ENCODE peak calls at places on chromosomes 3 and 15, in four cellular contexts. H is mucosa of descending colon, N is choroid plexus epithelial cell, S is body of pancreas. B is an unnamed sample.
A peak's percentile ranks its signal among the peaks of the same experiment; 100 is the strongest.

GRCh38 chr3:43785551-43785950 is 94.8 kb downstream of the ABHD5 start:
- DNase-seq in H (no peak), N (no peak), S (no peak), B (no peak)

GRCh38 chr3:186277268-186277909 is 84.6 kb downstream of the DGKG start:
- DNase-seq in H (no peak), N (peak; percentile 87), S (no peak), B (peak; percentile 54)

GRCh38 chr3:126014252-126014651 is 45.3 kb downstream of the ROPN1B start:
- DNase-seq in H (no peak), N (peak; percentile 46), S (no peak), B (peak; percentile 33)

GRCh38 chr3:64319391-64319790 is 94.1 kb upstream of the PRICKLE2 start:
- DNase-seq in H (no peak), N (peak; percentile 46), S (no peak), B (no peak)

GRCh38 chr3:33786565-33787327 is 11.7 kb upstream of the PDCD6IP start:
- DNase-seq in H (no peak), N (peak; percentile 31), S (no peak), B (no peak)

GRCh38 chr15:91787198-91787597 is 66.3 kb upstream of the SLCO3A1 start:
- DNase-seq in H (no peak), N (no peak), S (no peak), B (no peak)

GRCh38 chr3:94522488-94522887 is 459.6 kb downstream of the NSUN3 start:
- DNase-seq in H (no peak), N (peak; percentile 16), S (no peak), B (peak; percentile 13)

GRCh38 chr15:64697911-64698369 is 77.4 kb downstream of the RBPMS2 start:
- DNase-seq in H (no peak), N (peak; percentile 19), S (no peak), B (peak; percentile 38)

GRCh38 chr3:188594137-188594536 is 440.2 kb downstream of the LPP start:
- DNase-seq in H (no peak), N (peak; percentile 89), S (no peak), B (peak; percentile 77)

GRCh38 chr15:44968475-44968874 is 12.0 kb downstream of the TERB2 start:
- DNase-seq in H (no peak), N (no peak), S (no peak), B (no peak)

GRCh38 chr3:142447308-142447851 is 457 bp downstream of the XRN1 start:
- DNase-seq in H (peak; percentile 67), N (peak; percentile 63), S (peak; percentile 47), B (peak; percentile 52)

GRCh38 chr3:160224256-160224655 is 966 bp upstream of the C3orf80 start:
- DNase-seq in H (no peak), N (no peak), S (no peak), B (no peak)

GRCh38 chr3:73848173-73848751 is 223.5 kb upstream of the PDZRN3 start:
- DNase-seq in H (no peak), N (peak; percentile 69), S (no peak), B (peak; percentile 22)

GRCh38 chr15:101176625-101177024 is 75.2 kb downstream of the CHSY1 start:
- DNase-seq in H (no peak), N (peak; percentile 73), S (no peak), B (peak; percentile 46)

GRCh38 chr3:172751188-172751571 is 654 bp downstream of the ECT2 start:
- DNase-seq in H (no peak), N (peak; percentile 35), S (no peak), B (peak; percentile 40)

GRCh38 chr3:11118181-11118682 is 36.1 kb upstream of the HRH1 start:
- DNase-seq in H (no peak), N (peak; percentile 47), S (no peak), B (peak; percentile 54)

GRCh38 chr15:53307952-53308624 is 451.4 kb downstream of the WDR72 start:
- DNase-seq in H (no peak), N (no peak), S (no peak), B (no peak)

GRCh38 chr3:173045770-173046382 is 95.2 kb downstream of the SPATA16 start:
- DNase-seq in H (no peak), N (peak; percentile 32), S (no peak), B (no peak)

GRCh38 chr15:59299919-59300617 is 72.6 kb downstream of the MYO1E start:
- DNase-seq in H (peak; percentile 81), N (peak; percentile 97), S (peak; percentile 47), B (peak; percentile 99)

GRCh38 chr3:112302881-112303761 is 9.1 kb upstream of the SLC9C1 start:
- DNase-seq in H (no peak), N (peak; percentile 52), S (no peak), B (no peak)

GRCh38 chr3:112303811-112304325 is 9.9 kb upstream of the SLC9C1 start:
- DNase-seq in H (no peak), N (peak; percentile 64), S (no peak), B (no peak)

GRCh38 chr3:112302061-112302830 is 8.2 kb upstream of the SLC9C1 start:
- DNase-seq in H (no peak), N (peak; percentile 72), S (no peak), B (no peak)

GRCh38 chr3:112306825-112307224 is 12.8 kb upstream of the SLC9C1 start:
- DNase-seq in H (no peak), N (no peak), S (no peak), B (no peak)

DNA sequence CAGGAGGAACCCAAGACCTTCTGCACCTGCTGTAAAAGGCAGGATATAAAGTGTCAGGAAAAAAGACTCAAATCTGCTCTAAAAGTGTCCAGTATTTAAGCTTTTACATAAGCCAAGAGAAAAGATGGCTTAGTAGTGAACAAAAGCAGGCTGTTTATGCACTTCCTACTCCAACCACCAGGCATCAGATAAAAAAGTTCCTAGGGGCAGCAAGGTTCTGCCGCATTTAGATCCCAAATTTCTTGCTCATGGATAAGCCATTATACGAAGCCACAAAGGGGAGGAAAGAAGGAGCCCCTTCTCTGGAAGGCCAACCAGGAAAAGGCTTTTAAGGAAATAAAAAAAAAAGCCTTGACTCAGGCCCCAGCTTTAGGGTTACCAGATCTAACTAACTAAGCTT is 10.6 kb upstream of the SLC9C1 start:
- DNase-seq in H (no peak), N (peak; percentile 54), S (no peak), B (no peak)
- TF ChIP-seq CTCF in H (no peak), N (peak; percentile 58), S (peak; percentile 10), B (no peak)

GRCh38 chr3:122415762-122416654 is at the start of gene WDR5B:
- DNase-seq in H (peak; percentile 97), N (peak; percentile 98), S (peak; percentile 99), B (peak; percentile 98)
- TF ChIP-seq CTCF in H (peak; percentile 17), N (peak; percentile 12), S (peak; percentile 23), B (no peak)

GRCh38 chr3:24067483-24067882 is 122.4 kb downstream of the NR1D2 start:
- DNase-seq in H (no peak), N (peak; percentile 64), S (no peak), B (peak; percentile 6)

GRCh38 chr3:24072193-24072592 is 127.1 kb downstream of the NR1D2 start:
- DNase-seq in H (no peak), N (no peak), S (no peak), B (no peak)

DNA sequence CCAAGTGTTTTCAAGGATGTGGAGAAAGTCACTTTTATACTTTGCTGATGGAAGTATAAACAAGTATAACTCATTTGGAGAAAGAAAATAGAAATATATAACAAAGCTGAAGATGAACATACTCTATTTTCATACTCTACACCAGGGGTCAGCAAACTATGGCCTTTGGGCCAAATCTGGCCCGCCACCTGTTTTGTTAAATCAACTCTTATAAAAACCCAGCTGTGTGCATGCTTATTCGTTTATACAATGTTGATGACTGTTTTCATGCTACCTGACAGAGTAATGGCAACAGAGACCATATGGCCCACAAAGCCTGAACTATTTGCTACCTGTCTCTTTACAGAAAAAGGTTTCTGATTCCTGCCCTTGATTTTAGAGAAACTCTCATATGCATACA is 124.0 kb downstream of the NR1D2 start:
- DNase-seq in H (no peak), N (no peak), S (no peak), B (peak; percentile 36)
- TF ChIP-seq CTCF in H (no peak), N (peak; percentile 15), S (peak; percentile 14), B (peak; percentile 28)

GRCh38 chr15:31456329-31457060 is 129.9 kb downstream of the KLF13 start:
- DNase-seq in H (no peak), N (no peak), S (no peak), B (no peak)

GRCh38 chr15:31457161-31457560 is 130.5 kb downstream of the KLF13 start:
- DNase-seq in H (no peak), N (peak; percentile 11), S (no peak), B (peak; percentile 73)

GRCh38 chr15:31453558-31454318 is 127.1 kb downstream of the KLF13 start:
- DNase-seq in H (no peak), N (no peak), S (no peak), B (no peak)

GRCh38 chr15:31457631-31458526 is 131.2 kb downstream of the KLF13 start:
- DNase-seq in H (no peak), N (peak; percentile 80), S (no peak), B (peak; percentile 73)

DNA sequence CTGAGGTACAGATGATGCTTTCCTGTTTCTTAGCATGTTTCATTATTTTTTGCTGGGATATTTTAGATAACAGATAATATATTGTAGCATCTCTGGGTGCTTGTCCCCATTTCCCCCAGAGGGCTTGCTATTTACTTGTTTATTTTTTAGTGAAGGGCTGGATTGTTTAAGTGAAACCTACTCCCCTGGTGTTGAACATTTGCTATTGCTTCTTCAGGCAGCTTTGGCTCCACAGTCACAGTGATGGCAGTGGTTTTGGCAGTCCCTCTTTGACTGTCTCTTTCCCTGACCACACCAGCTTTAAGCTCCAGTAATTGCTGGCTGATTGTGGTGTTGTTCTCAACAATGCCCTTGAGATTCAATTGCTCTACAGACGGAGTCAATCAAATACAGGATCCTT is 128.9 kb downstream of the KLF13 start:
- DNase-seq in H (no peak), N (no peak), S (no peak), B (no peak)
- TF ChIP-seq CTCF in H (no peak), N (peak; percentile 35), S (no peak), B (peak; percentile 14)

GRCh38 chr3:153443961-153444360 is 281.9 kb downstream of the RAP2B start:
- DNase-seq in H (no peak), N (peak; percentile 37), S (no peak), B (peak; percentile 3)
- TF ChIP-seq CTCF in H (no peak), N (peak; percentile 43), S (no peak), B (no peak)

GRCh38 chr3:115146418-115147328 is at the start of gene ZBTB20:
- DNase-seq in H (peak; percentile 86), N (peak; percentile 89), S (peak; percentile 67), B (peak; percentile 54)

GRCh38 chr3:115146032-115146417 is 1.1 kb downstream of the ZBTB20 start:
- DNase-seq in H (no peak), N (peak; percentile 89), S (peak; percentile 68), B (peak; percentile 47)

GRCh38 chr3:115151921-115152320 is 4.8 kb upstream of the ZBTB20 start:
- DNase-seq in H (no peak), N (no peak), S (no peak), B (no peak)

GRCh38 chr3:115148142-115148790 is 1.2 kb upstream of the ZBTB20 start:
- DNase-seq in H (no peak), N (peak; percentile 21), S (no peak), B (no peak)

GRCh38 chr3:115147329-115148141 is 447 bp upstream of the ZBTB20 start:
- DNase-seq in H (peak; percentile 97), N (peak; percentile 100), S (peak; percentile 99), B (peak; percentile 100)
- TF ChIP-seq CTCF in H (no peak), N (no peak), S (no peak), B (no peak)

B was measured in MCF 10A.